ENCODE peak calls at places on chromosome 11, in eight cellular contexts. M is psoas muscle; L is CD8-positive, alpha-beta T cell; C is right lobe of liver; K is lower lobe of right lung; Y is upper lobe of left lung; S is heart right ventricle; I is K562. P is an unnamed sample. For H3K4me1, the result is how much of the 10 kb centered on the place peaks cover.

GRCh38 chr11:8739309-8739793 is 56.8 kb downstream of the RPL27A start:
- ATAC-seq in M (no peak), L (no peak), C (no peak), K (peak), Y (no peak), S (peak), I (no peak), P (no peak)

GRCh38 chr11:108857382-108857781 is 192.5 kb downstream of the DDX10 start:
- ATAC-seq in M (no peak), L (no peak), C (peak), K (no peak), Y (peak), S (peak), I (no peak), P (no peak)

GRCh38 chr11:102473543-102473942 is 21.0 kb upstream of the TMEM123 start:
- ATAC-seq in M (no peak), L (no peak), C (no peak), K (peak), Y (no peak), S (no peak), I (no peak), P (no peak)

GRCh38 chr11:15903246-15903645 is 453.1 kb downstream of the SOX6 start:
- ATAC-seq in M (no peak), L (no peak), C (no peak), K (no peak), Y (no peak), S (no peak), I (no peak), P (no peak)

GRCh38 chr11:128587415-128587814 is at the start of gene ETS1:
- ATAC-seq in M (no peak), L (no peak), C (peak), K (no peak), Y (no peak), S (no peak), I (no peak), P (no peak)

GRCh38 chr11:76237041-76237649 is 30.8 kb upstream of the WNT11 start:
- ATAC-seq in M (no peak), L (no peak), C (no peak), K (no peak), Y (no peak), S (no peak), I (no peak), P (no peak)

GRCh38 chr11:114120606-114121005 is 61.1 kb downstream of the ZBTB16 start:
- ATAC-seq in M (no peak), L (no peak), C (no peak), K (no peak), Y (no peak), S (no peak), I (no peak), P (no peak)

GRCh38 chr11:12430351-12430750 is 53.0 kb downstream of the PARVA start:
- ATAC-seq in M (peak), L (no peak), C (no peak), K (peak), Y (no peak), S (no peak), I (no peak), P (no peak)

GRCh38 chr11:93085097-93085496 is 112.7 kb downstream of the SLC36A4 start:
- ATAC-seq in M (no peak), L (no peak), C (peak), K (no peak), Y (no peak), S (no peak), I (no peak), P (no peak)

GRCh38 chr11:112425121-112425520 is 164.5 kb upstream of the PLET1 start:
- ATAC-seq in M (no peak), L (no peak), C (no peak), K (no peak), Y (no peak), S (no peak), I (no peak), P (no peak)

GRCh38 chr11:59358020-59358419 is 675 bp upstream of the OR5AN1 start:
- ATAC-seq in M (no peak), L (no peak), C (no peak), K (no peak), Y (no peak), S (no peak), I (no peak), P (no peak)

GRCh38 chr11:128724891-128725611 is 31.2 kb downstream of the FLI1 start:
- ATAC-seq in M (no peak), L (peak), C (no peak), K (no peak), Y (no peak), S (no peak), I (no peak), P (no peak)

GRCh38 chr11:83649468-83649915 is 363.3 kb upstream of the CCDC90B start:
- ATAC-seq in M (no peak), L (no peak), C (no peak), K (no peak), Y (no peak), S (no peak), I (no peak), P (no peak)

GRCh38 chr11:18115360-18116127 is 9.7 kb upstream of the SAAL1 start:
- ATAC-seq in M (peak), L (peak), C (peak), K (peak), Y (peak), S (peak), I (peak), P (peak)

GRCh38 chr11:63508009-63508408 is 2.1 kb downstream of the LGALS12 start:
- ATAC-seq in M (peak), L (no peak), C (peak), K (peak), Y (peak), S (peak), I (peak), P (no peak)

GRCh38 chr11:46594785-46595184 is 962 bp upstream of the AMBRA1 start:
- ATAC-seq in M (no peak), L (no peak), C (no peak), K (no peak), Y (no peak), S (no peak), I (no peak), P (no peak)

GRCh38 chr11:86594746-86595145 is 77.7 kb downstream of the ME3 start:
- ATAC-seq in M (no peak), L (no peak), C (no peak), K (no peak), Y (no peak), S (no peak), I (no peak), P (no peak)

GRCh38 chr11:3217751-3218482 is 696 bp downstream of the MRGPRG start:
- ATAC-seq in M (peak), L (no peak), C (no peak), K (no peak), Y (no peak), S (no peak), I (no peak), P (no peak)

GRCh38 chr11:119434531-119435330 is 11.8 kb upstream of the THY1 start:
- ATAC-seq in M (no peak), L (no peak), C (no peak), K (no peak), Y (no peak), S (no peak), I (no peak), P (no peak)

GRCh38 chr11:125443767-125444311 is 52.2 kb downstream of the FEZ1 start:
- ATAC-seq in M (peak), L (no peak), C (no peak), K (no peak), Y (no peak), S (peak), I (no peak), P (no peak)

GRCh38 chr11:128227466-128227865 is 359.9 kb downstream of the ETS1 start:
- ATAC-seq in M (no peak), L (no peak), C (no peak), K (no peak), Y (no peak), S (no peak), I (no peak), P (no peak)

GRCh38 chr11:18012314-18012905 is 437 bp downstream of the SERGEF start:
- ATAC-seq in M (peak), L (peak), C (peak), K (peak), Y (peak), S (peak), I (peak), P (peak)

GRCh38 chr11:113840932-113841664 is 34.3 kb downstream of the USP28 start:
- ATAC-seq in M (no peak), L (no peak), C (no peak), K (no peak), Y (no peak), S (no peak), I (no peak), P (no peak)

GRCh38 chr11:64765291-64765803 is 5.6 kb upstream of the PYGM start:
- ATAC-seq in M (no peak), L (no peak), C (no peak), K (no peak), Y (no peak), S (no peak), I (no peak), P (no peak)

GRCh38 chr11:64762277-64762915 is 2.6 kb upstream of the PYGM start:
- ATAC-seq in M (no peak), L (no peak), C (no peak), K (no peak), Y (no peak), S (no peak), I (peak), P (no peak)

GRCh38 chr11:64764753-64765152 is 5.0 kb upstream of the PYGM start:
- ATAC-seq in M (no peak), L (no peak), C (no peak), K (no peak), Y (no peak), S (no peak), I (no peak), P (no peak)

GRCh38 chr11:64763804-64764611 is 4.2 kb upstream of the PYGM start:
- ATAC-seq in M (no peak), L (peak), C (no peak), K (no peak), Y (no peak), S (no peak), I (peak), P (no peak)

GRCh38 chr11:64762916-64763803 is 3.4 kb upstream of the PYGM start:
- ATAC-seq in M (peak), L (peak), C (no peak), K (no peak), Y (no peak), S (no peak), I (peak), P (no peak)
- H3K4me3 ChIP-seq in M (peak), L (peak), C (no peak), K (no peak), Y (no peak), S (no peak), I (no peak), P (no peak)

DNA sequence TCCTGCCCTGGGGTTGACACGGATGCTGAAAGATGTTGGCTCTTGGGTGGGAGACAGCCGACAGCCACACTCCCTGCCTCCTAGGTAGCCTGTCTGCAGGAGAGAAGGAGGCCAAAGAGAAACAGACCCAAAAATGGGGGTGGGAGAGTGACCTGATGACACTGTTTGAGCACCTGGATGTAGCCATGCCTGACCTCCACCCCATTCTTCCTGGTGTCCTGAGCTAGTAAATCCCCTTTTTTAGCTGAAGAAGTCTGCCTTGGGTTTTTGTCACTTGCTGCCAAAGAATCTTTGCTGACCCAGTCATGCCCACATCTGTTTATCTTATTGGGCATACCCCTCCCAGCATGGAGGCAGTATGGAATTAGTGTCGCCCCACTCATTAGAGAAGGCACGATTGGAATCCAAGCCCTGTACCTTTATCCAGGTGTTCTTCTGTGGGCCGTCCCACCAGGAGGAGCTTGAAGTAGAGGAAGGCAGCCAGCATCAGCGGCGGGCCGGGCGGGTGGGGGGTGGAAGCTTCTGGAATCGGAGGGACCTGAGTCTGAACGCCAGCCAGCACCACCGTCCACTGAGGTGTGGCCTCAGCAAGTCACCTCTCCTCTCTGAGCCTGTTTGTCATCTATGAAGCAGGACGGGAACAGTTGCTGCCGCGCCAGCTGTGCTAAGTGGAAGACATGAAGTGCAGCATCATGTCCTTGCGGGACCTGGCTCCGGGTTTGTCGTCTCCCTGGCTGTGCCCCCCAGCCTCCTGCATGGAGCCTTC is 37.8 kb downstream of the IGHMBP2 start:
- ATAC-seq in M (no peak), L (no peak), C (no peak), K (no peak), Y (no peak), S (no peak), I (no peak), P (no peak)
- H3K4me1 ChIP-seq in M (under half), L (under half), C (under half), K (under half), Y (under half), S (under half), I (under half), P (half or more)

GRCh38 chr11:70400643-70401042 is 2.3 kb downstream of the CTTN start:
- ATAC-seq in M (no peak), L (no peak), C (no peak), K (no peak), Y (no peak), S (no peak), I (no peak), P (no peak)
- H3K4me3 ChIP-seq in M (peak), L (no peak), C (no peak), K (no peak), Y (no peak), S (no peak), I (no peak), P (no peak)

DNA sequence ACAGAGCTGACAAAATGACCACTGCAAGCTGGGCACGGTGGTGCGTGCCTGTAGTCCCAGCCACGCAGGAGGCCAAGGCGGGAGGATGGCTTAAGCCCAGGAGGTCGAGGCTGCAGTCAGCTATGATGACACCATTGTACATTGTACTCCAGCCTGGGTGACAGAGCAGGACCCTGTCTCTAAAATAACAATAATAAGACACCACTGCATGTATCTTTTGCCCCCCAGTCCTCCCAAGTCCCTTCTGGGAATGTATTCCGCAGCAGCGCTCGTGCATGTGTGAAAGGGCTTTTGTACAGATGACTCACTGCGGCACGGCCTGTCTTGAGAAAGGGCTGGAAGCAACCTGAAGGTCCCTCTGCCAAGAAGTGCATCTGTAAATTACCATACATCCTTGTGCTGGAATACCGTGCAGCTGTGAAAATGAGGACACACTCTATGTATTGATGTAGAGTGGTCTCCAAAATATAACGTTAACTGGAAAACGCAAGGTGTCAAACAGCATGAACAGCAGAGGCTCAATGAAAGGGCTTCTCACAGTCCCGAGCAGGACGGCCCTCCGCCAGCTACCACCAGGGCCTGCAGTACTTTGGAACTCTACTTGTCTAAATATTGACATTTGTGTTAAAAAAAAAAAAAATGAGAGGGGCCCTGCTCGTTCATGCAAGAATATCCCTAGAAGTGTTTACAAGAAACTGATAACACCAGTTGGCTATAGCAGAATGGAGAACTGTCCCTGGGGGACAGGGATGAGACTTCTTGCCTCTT is 9.0 kb upstream of the CDC42EP2 start:
- ATAC-seq in M (no peak), L (no peak), C (peak), K (peak), Y (no peak), S (no peak), I (no peak), P (peak)
- H3K4me1 ChIP-seq in M (under half), L (under half), C (under half), K (under half), Y (under half), S (half or more), I (under half), P (half or more)

DNA sequence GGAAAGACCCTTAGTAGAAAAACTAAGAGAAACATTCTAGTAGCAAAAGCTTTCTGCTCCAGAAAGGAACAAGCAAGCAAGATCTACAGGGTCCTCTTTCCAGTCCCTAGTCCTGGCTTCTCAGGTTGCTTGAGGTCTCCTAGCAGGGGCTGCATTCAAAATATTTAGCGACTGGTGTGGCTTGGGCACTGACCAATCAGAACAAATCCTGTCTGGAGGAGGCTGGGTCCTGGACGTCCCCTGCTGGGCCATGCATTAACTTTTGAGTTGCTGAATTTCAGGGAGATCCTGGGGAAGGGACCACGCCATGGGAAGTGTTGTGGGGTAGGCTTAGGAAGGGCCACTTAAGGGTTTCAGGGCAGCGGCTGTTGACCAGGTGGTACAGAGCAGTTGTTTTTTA is 26.6 kb upstream of the SORL1-AS1 start:
- ATAC-seq in M (no peak), L (no peak), C (no peak), K (no peak), Y (no peak), S (no peak), I (no peak), P (no peak)
- H3K4me3 ChIP-seq in M (no peak), L (no peak), C (no peak), K (no peak), Y (no peak), S (no peak), I (no peak), P (no peak)

GRCh38 chr11:27451528-27451927 is 21.1 kb downstream of the LGR4 start:
- ATAC-seq in M (peak), L (no peak), C (no peak), K (no peak), Y (no peak), S (no peak), I (no peak), P (no peak)
- H3K4me1 ChIP-seq in M (under half), L (under half), C (under half), K (under half), Y (under half), S (under half), I (under half), P (under half)

GRCh38 chr11:60950933-60951610 is 904 bp downstream of the SLC15A3 start:
- ATAC-seq in M (no peak), L (peak), C (peak), K (peak), Y (peak), S (peak), I (no peak), P (peak)
- H3K4me3 ChIP-seq in M (peak), L (peak), C (peak), K (peak), Y (peak), S (peak), I (no peak), P (peak)

GRCh38 chr11:81915045-81915444 is 818.6 kb downstream of the FAM181B start:
- ATAC-seq in M (no peak), L (no peak), C (peak), K (no peak), Y (no peak), S (no peak), I (no peak), P (no peak)

GRCh38 chr11:81907996-81908395 is 825.7 kb downstream of the FAM181B start:
- ATAC-seq in M (no peak), L (no peak), C (no peak), K (no peak), Y (no peak), S (no peak), I (no peak), P (no peak)

GRCh38 chr11:81916459-81916858 is 817.2 kb downstream of the FAM181B start:
- ATAC-seq in M (no peak), L (no peak), C (no peak), K (no peak), Y (no peak), S (no peak), I (no peak), P (no peak)

GRCh38 chr11:81913793-81914192 is 819.9 kb downstream of the FAM181B start:
- ATAC-seq in M (no peak), L (no peak), C (no peak), K (no peak), Y (no peak), S (no peak), I (no peak), P (no peak)
- H3K4me1 ChIP-seq in M (under half), L (under half), C (under half), K (under half), Y (under half), S (under half), I (under half), P (under half)

GRCh38 chr11:889261-889660 is 21.3 kb downstream of the CHID1 start:
- ATAC-seq in M (no peak), L (no peak), C (no peak), K (no peak), Y (no peak), S (no peak), I (no peak), P (no peak)

GRCh38 chr11:886568-886967 is 24.0 kb downstream of the CHID1 start:
- ATAC-seq in M (no peak), L (no peak), C (no peak), K (no peak), Y (no peak), S (no peak), I (no peak), P (no peak)

GRCh38 chr11:887589-887988 is 23.0 kb downstream of the CHID1 start:
- ATAC-seq in M (peak), L (no peak), C (no peak), K (no peak), Y (no peak), S (no peak), I (no peak), P (no peak)

GRCh38 chr11:889686-890475 is 20.7 kb downstream of the CHID1 start:
- ATAC-seq in M (no peak), L (no peak), C (no peak), K (no peak), Y (no peak), S (no peak), I (no peak), P (no peak)

DNA sequence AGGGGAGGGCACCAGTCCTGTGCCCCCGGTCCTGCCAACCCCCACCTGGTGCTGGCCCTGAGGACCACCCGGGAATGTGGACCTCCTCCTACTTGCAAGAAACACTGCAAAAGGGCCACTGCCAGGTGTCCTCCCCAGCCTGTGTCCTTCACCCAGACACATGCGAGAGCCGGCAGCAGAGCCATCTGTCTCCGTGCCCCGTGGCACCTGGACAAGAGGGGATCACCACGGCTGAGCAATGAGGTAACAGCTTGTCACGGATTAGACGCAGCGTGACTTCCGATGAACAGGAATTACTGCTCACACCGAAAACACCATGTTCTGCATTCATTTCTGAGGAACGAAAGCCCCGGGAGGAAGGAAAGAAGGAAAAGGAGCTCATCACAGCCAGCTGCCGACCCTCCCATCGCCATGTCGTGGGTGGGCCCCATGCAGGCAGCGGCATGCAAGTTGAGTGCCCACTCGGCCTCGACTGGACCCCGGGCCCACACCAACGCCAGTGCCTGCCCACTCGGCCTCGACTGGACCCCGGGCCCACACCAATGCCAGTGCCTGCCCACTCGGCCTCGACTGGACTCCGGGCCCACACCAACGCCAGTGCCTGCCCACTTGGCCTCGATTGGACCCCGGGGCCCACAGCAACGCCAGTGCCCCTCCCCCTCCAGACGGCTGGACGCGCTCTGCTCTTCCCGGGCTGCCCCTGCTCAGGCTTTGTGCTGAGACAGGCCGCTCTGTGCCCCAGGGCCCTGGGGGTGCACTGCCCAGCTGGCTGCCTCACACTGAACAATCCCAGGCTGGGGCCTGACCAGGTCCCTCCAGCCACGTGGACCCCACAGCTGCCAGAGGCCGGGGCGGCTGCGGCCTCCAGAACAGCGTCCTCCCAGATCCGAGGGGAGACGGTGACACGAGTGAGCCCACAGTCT is 22.1 kb downstream of the CHID1 start:
- ATAC-seq in M (peak), L (no peak), C (no peak), K (no peak), Y (no peak), S (no peak), I (no peak), P (no peak)
- H3K4me3 ChIP-seq in M (no peak), L (no peak), C (no peak), K (no peak), Y (no peak), S (no peak), I (no peak), P (no peak)

P was measured in gastroesophageal sphincter.